ENCODE peak calls at places on chromosome 2, in seven cellular contexts. U, A, V, O, P, H and C are unnamed samples.

GRCh38 chr2:178527592-178527991 is 47.3 kb downstream of the PLEKHA3 start:
- DNase-seq in A (no peak), O (no peak), H (no peak), U (no peak), V (no peak), P (no peak), C (no peak)

GRCh38 chr2:239182981-239183791 is 217.6 kb downstream of the HDAC4 start:
- DNase-seq in A (peak), U (no peak), H (no peak), O (peak), V (no peak), P (no peak), C (no peak)

GRCh38 chr2:88671786-88672427 is 19.6 kb upstream of the RPIA start:
- DNase-seq in H (peak), O (no peak), P (no peak), A (no peak), U (peak), V (no peak), C (no peak)

GRCh38 chr2:163044116-163044515 is 205.5 kb upstream of the KCNH7 start:
- DNase-seq in O (no peak), P (no peak), V (no peak), H (no peak), A (no peak), U (no peak), C (no peak)

GRCh38 chr2:129733041-129733440 is 246.4 kb upstream of the RAB6C start:
- DNase-seq in V (no peak), P (no peak), H (no peak), A (no peak), U (no peak), O (no peak), C (no peak)

GRCh38 chr2:231557571-231558217 is 27.4 kb upstream of the NMUR1 start:
- DNase-seq in A (peak), H (peak), V (peak), O (no peak), U (peak), P (peak), C (peak)

GRCh38 chr2:134127496-134127895 is 126.4 kb upstream of the MGAT5 start:
- DNase-seq in U (no peak), A (no peak), H (no peak), P (peak), O (no peak), V (no peak), C (no peak)

GRCh38 chr2:239499989-239500914 is 99.4 kb upstream of the HDAC4 start:
- DNase-seq in V (no peak), H (no peak), U (no peak), P (no peak), O (no peak), A (no peak), C (no peak)

GRCh38 chr2:14288016-14288415 is 344.5 kb upstream of the LRATD1 start:
- DNase-seq in O (no peak), P (no peak), A (no peak), V (no peak), U (no peak), H (peak), C (no peak)

GRCh38 chr2:231490801-231491200 is 26.5 kb upstream of the NCL start:
- DNase-seq in O (peak), P (no peak), H (no peak), U (no peak), V (no peak), A (no peak), C (no peak)

GRCh38 chr2:557635-558301 is 119.4 kb downstream of the TMEM18 start:
- DNase-seq in A (no peak), H (no peak), P (no peak), V (no peak), U (no peak), O (no peak), C (no peak)

GRCh38 chr2:96148410-96149217 is 3.4 kb upstream of the DUSP2 start:
- DNase-seq in U (peak), V (peak), O (peak), P (peak), A (peak), H (peak), C (peak)

GRCh38 chr2:222993920-222994650 is 57.9 kb upstream of the KCNE4 start:
- DNase-seq in H (no peak), U (peak), O (peak), P (no peak), V (peak), A (no peak), C (peak)

GRCh38 chr2:148519013-148519412 is 125.5 kb upstream of the EPC2 start:
- DNase-seq in U (no peak), V (no peak), A (no peak), H (no peak), O (no peak), P (no peak), C (no peak)

GRCh38 chr2:43724728-43725526 is 48.7 kb upstream of the C1GALT1C1L start:
- DNase-seq in U (no peak), A (no peak), V (no peak), P (no peak), O (no peak), H (no peak), C (no peak)

GRCh38 chr2:36044389-36044788 is 311.2 kb upstream of the CRIM1 start:
- DNase-seq in U (no peak), P (no peak), V (no peak), O (no peak), H (no peak), A (no peak), C (no peak)

GRCh38 chr2:121955313-121956211 is 200.1 kb downstream of the TSN start:
- DNase-seq in O (no peak), P (no peak), A (no peak), U (no peak), V (no peak), H (no peak), C (no peak)

GRCh38 chr2:44930274-44930826 is 11.2 kb upstream of the SIX3 start:
- DNase-seq in A (no peak), U (no peak), P (no peak), V (no peak), O (no peak), H (no peak), C (no peak)

GRCh38 chr2:189570565-189570964 is 10.0 kb downstream of the SLC40A1 start:
- DNase-seq in V (no peak), A (no peak), O (no peak), H (no peak), U (peak), P (no peak), C (no peak)

GRCh38 chr2:120759543-120760331 is 24.1 kb downstream of the GLI2 start:
- DNase-seq in A (peak), V (no peak), U (no peak), O (peak), H (no peak), P (no peak), C (no peak)

GRCh38 chr2:47631840-47632398 is 151.0 kb upstream of the MSH6 start:
- DNase-seq in P (no peak), V (no peak), H (peak), U (peak), A (no peak), O (peak), C (no peak)

GRCh38 chr2:100188326-100188725 is 45.9 kb upstream of the AFF3 start:
- DNase-seq in U (peak), A (no peak), P (no peak), O (no peak), H (no peak), V (no peak), C (no peak)

GRCh38 chr2:104664672-104665071 is 189.2 kb upstream of the POU3F3 start:
- DNase-seq in U (no peak), H (no peak), O (no peak), A (no peak), V (no peak), P (no peak), C (no peak)

GRCh38 chr2:79511320-79511951 is 1.4 kb upstream of the CTNNA2 start:
- DNase-seq in P (no peak), U (peak), V (peak), O (no peak), H (peak), A (no peak), C (no peak)

GRCh38 chr2:55966431-55967118 is 43.0 kb upstream of the EFEMP1 start:
- DNase-seq in V (peak), O (peak), H (no peak), P (no peak), A (no peak), U (no peak), C (peak)

GRCh38 chr2:3465328-3465727 is 54.0 kb downstream of the ADI1 start:
- DNase-seq in V (no peak), O (peak), U (no peak), A (peak), P (peak), H (no peak), C (no peak)

GRCh38 chr2:180728928-180729559 is 251.4 kb upstream of the UBE2E3 start:
- DNase-seq in U (peak), H (no peak), P (no peak), O (no peak), V (no peak), A (no peak), C (no peak)

GRCh38 chr2:109707281-109708147 is 86.6 kb upstream of the RGPD5 start:
- DNase-seq in H (no peak), V (no peak), O (peak), A (no peak), U (no peak), P (no peak), C (no peak)

GRCh38 chr2:7052404-7052803 is 135.2 kb downstream of the RNF144A start:
- DNase-seq in A (no peak), U (no peak), H (no peak), V (no peak), P (no peak), O (no peak), C (no peak)

GRCh38 chr2:169613876-169614275 is 29.7 kb downstream of the PPIG start:
- DNase-seq in V (no peak), H (no peak), P (no peak), O (no peak), A (no peak), U (no peak), C (no peak)

GRCh38 chr2:121888189-121888557 is 132.7 kb downstream of the TSN start:
- DNase-seq in H (no peak), P (no peak), O (no peak), A (no peak), U (no peak), V (no peak), C (no peak)

GRCh38 chr2:200471324-200471848 is 38.5 kb downstream of the KCTD18 start:
- DNase-seq in H (no peak), A (no peak), U (peak), O (no peak), V (no peak), P (peak), C (no peak)

GRCh38 chr2:3399829-3400228 is 20.3 kb downstream of the TRAPPC12 start:
- DNase-seq in H (no peak), P (no peak), A (no peak), V (peak), U (no peak), O (no peak), C (peak)

GRCh38 chr2:230202430-230203109 is 17.2 kb downstream of the SP110 start:
- DNase-seq in V (no peak), U (no peak), P (no peak), O (no peak), H (no peak), A (no peak), C (no peak)

GRCh38 chr2:230208576-230208975 is 11.2 kb downstream of the SP110 start:
- DNase-seq in O (no peak), U (no peak), V (no peak), H (no peak), A (no peak), P (no peak), C (no peak)

GRCh38 chr2:230205034-230205433 is 14.8 kb downstream of the SP110 start:
- DNase-seq in H (no peak), U (no peak), P (no peak), V (no peak), O (no peak), A (no peak), C (no peak)

GRCh38 chr2:230205721-230206120 is 14.1 kb downstream of the SP110 start:
- DNase-seq in P (no peak), O (no peak), V (no peak), U (no peak), H (no peak), A (no peak), C (no peak)

GRCh38 chr2:230203110-230203676 is 16.6 kb downstream of the SP110 start:
- DNase-seq in V (peak), H (no peak), A (no peak), U (no peak), O (no peak), P (no peak), C (no peak)
- H3K27ac ChIP-seq in V (no peak), H (no peak), A (no peak), U (no peak), O (no peak), P (no peak), C (no peak)

DNA sequence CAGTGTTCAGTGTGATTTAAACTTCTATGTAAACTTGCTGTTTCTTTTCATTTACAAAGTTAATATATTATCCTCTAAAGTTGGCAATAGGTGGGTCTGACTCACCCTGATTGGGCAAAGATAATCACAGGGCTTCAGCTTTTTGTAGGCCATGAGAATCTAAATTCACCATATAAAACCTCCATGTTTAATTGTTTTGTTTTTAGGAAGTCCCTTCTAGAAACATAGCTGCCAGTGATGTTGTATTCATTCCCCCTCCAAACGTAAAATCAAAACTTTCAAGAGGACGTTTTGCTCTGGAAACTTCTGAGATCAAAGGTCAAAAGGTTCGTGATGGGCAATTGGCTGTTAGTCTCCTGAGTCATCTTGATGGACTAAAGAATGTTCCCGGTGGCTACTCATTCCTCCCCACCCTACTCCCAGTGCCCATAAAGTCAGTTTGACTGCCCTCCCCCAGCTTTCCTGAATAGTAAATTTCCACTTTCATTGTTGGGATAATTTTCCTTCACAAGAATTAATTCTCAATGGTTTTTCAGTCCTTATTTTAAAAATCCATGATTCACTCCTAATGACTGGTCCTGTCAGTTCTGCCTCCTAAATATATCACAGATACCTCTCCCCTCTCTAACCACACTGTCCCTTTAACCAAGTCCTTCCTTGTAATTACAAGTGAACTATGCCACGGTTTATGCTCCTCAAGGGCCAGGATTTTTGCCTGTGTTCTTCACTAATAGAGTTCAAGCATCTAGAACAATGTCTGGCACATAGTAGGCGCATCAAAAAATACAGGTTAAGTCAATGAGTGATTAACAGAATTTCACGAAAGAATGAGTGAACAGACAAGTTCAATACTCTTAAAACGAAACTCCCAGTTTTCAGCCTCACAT is 164.4 kb upstream of the VRK2 start:
- DNase-seq in H (peak), P (no peak), U (peak), V (no peak), A (no peak), O (no peak), C (no peak)
- H3K27ac ChIP-seq in H (peak), P (no peak), U (peak), V (no peak), A (no peak), O (no peak), C (peak)

GRCh38 chr2:136113767-136114070 is 4.2 kb downstream of the CXCR4 start:
- DNase-seq in P (no peak), V (no peak), A (no peak), U (no peak), O (no peak), H (no peak), C (no peak)

GRCh38 chr2:136116111-136116812 is 1.7 kb downstream of the CXCR4 start:
- DNase-seq in V (peak), O (no peak), A (peak), U (no peak), P (peak), H (no peak), C (no peak)

GRCh38 chr2:136116813-136117390 is 1.0 kb downstream of the CXCR4 start:
- DNase-seq in V (peak), P (peak), A (peak), O (peak), H (no peak), U (no peak), C (no peak)

GRCh38 chr2:136114392-136114791 is 3.6 kb downstream of the CXCR4 start:
- DNase-seq in U (no peak), V (no peak), P (no peak), A (no peak), O (no peak), H (no peak), C (no peak)

GRCh38 chr2:136115183-136115751 is 2.7 kb downstream of the CXCR4 start:
- DNase-seq in P (peak), V (no peak), U (no peak), A (no peak), H (no peak), O (no peak), C (no peak)
- H3K27ac ChIP-seq in P (peak), V (no peak), U (no peak), A (no peak), H (no peak), O (no peak), C (no peak)

GRCh38 chr2:144432921-144433320 is 87.0 kb downstream of the ZEB2 start:
- DNase-seq in H (no peak), U (peak), V (no peak), P (no peak), O (no peak), A (no peak), C (no peak)

GRCh38 chr2:144438722-144439508 is 81.0 kb downstream of the ZEB2 start:
- DNase-seq in A (no peak), H (no peak), U (no peak), V (no peak), P (no peak), O (no peak), C (no peak)

GRCh38 chr2:144441711-144442141 is 78.2 kb downstream of the ZEB2 start:
- DNase-seq in P (no peak), O (no peak), U (no peak), H (no peak), V (no peak), A (no peak), C (no peak)

GRCh38 chr2:144434865-144435264 is 85.1 kb downstream of the ZEB2 start:
- DNase-seq in U (no peak), H (no peak), V (no peak), O (no peak), A (no peak), P (no peak), C (no peak)

DNA sequence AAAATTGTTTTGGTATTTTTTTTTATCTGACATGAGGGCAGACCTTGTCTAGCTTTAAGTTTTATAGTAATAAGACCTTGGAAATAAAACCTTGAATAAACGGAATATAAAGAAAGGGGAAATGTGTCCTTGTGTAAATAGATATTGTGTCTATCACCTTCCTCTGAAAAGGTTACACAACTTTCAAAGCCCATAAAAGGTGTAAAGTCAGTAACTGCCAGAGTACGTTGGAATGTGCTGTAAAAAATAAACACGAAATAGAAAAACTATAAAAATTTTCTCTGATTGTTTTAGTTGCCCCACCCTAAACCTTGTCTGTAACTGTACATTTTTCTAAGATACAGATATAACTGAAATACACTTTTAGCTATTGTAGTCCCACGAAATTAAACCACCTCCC is 82.3 kb downstream of the ZEB2 start:
- DNase-seq in U (no peak), H (no peak), V (no peak), P (no peak), A (no peak), O (no peak), C (no peak)
- H3K27ac ChIP-seq in U (no peak), H (no peak), V (no peak), P (no peak), A (no peak), O (no peak), C (peak)

GRCh38 chr2:218082586-218083351 is 13.7 kb downstream of the RUFY4 start:
- DNase-seq in O (no peak), V (no peak), P (no peak), H (no peak), U (no peak), A (no peak), C (no peak)

GRCh38 chr2:218079943-218080913 is 11.2 kb downstream of the RUFY4 start:
- DNase-seq in A (no peak), P (no peak), U (no peak), O (no peak), V (no peak), H (no peak), C (no peak)

GRCh38 chr2:218081695-218082094 is 12.6 kb downstream of the RUFY4 start:
- DNase-seq in V (no peak), O (no peak), A (peak), H (no peak), P (no peak), U (peak), C (no peak)

GRCh38 chr2:218083352-218083676 is 14.3 kb downstream of the RUFY4 start:
- DNase-seq in O (no peak), A (no peak), U (no peak), P (no peak), H (no peak), V (no peak), C (no peak)

GRCh38 chr2:218081063-218081462 is 12.0 kb downstream of the RUFY4 start:
- DNase-seq in U (no peak), P (no peak), V (no peak), O (no peak), A (no peak), H (no peak), C (no peak)
- H3K27ac ChIP-seq in U (no peak), P (no peak), V (no peak), O (no peak), A (no peak), H (no peak), C (no peak)

DNA sequence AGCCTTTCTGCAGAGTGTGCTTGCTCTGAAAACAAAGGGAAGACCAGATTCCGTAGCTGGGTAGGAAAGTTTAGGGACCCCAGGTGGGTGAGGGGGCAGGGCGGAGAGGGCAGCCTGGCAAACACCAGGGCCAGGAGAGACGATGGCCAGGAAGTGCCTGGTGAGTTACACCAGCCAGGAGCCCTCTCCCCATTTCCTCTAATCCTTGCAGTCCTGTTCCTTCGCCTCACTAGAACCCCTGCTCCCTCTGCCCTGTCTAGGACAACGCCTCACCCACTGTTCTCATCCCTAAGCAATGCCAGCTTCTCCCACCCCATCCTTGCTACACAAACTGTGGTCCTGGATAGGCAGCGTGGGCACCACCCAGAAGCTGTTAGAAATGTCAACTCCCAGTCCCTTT is 11.2 kb downstream of the WIPF1 start:
- DNase-seq in H (no peak), P (no peak), O (no peak), A (no peak), U (no peak), V (no peak), C (no peak)
- H3K27ac ChIP-seq in H (no peak), P (no peak), O (no peak), A (no peak), U (no peak), V (no peak), C (no peak)

DNA sequence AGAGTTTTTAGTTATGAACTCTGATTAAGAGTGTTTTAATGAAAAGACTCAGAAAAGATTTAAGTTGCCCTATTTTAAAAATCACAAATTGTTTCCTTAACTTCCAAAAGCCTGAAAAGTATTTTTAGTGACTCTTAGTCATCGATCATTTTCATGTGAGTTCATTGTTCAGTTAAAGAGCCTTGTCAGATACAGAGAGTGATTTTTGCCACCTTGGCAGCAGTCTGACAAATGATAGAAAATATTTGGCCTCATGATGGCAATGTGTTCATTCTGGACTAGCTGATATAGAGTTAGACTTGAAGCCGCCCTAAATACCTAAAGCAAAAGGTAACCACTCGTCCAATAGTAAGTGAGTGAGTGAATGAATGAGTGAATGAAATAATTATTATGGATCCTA is 225.8 kb downstream of the CPS1 start:
- DNase-seq in P (no peak), O (no peak), V (no peak), H (no peak), U (no peak), A (no peak), C (no peak)
- H3K27ac ChIP-seq in P (no peak), O (no peak), V (no peak), H (no peak), U (no peak), A (no peak), C (no peak)